ENCODE peak calls at places on chromosomes 5 and 9, in ten cellular contexts. One of them, this sample, is unnamed.

GRCh38 chr5:116528519-116529234 is 45.9 kb downstream of the SEMA6A start:
- DNase-seq in cardiac fibroblast: no peak
- DNase-seq in mucosa of descending colon: no peak
- DNase-seq in choroid plexus epithelial cell: no peak
- DNase-seq in psoas muscle: no peak
- DNase-seq in effector memory CD4-positive, alpha-beta T cell: no peak
- DNase-seq in AG09309: no peak
- DNase-seq in retinal pigment epithelial cell: no peak
- DNase-seq in fibroblast of pulmonary artery: no peak
- DNase-seq in heart right ventricle: no peak
- DNase-seq in this sample: no peak

GRCh38 chr5:81393783-81394718 is at the start of gene ACOT12:
- DNase-seq in cardiac fibroblast: peak; percentile 11
- DNase-seq in mucosa of descending colon: no peak
- DNase-seq in choroid plexus epithelial cell: peak; percentile 30
- DNase-seq in psoas muscle: no peak
- DNase-seq in effector memory CD4-positive, alpha-beta T cell: no peak
- DNase-seq in AG09309: no peak
- DNase-seq in retinal pigment epithelial cell: no peak
- DNase-seq in fibroblast of pulmonary artery: peak; percentile 24
- DNase-seq in heart right ventricle: no peak
- DNase-seq in this sample: peak; percentile 15

GRCh38 chr5:65828507-65828906 is 97.9 kb upstream of the ERBIN start:
- DNase-seq in cardiac fibroblast: no peak
- DNase-seq in mucosa of descending colon: no peak
- DNase-seq in choroid plexus epithelial cell: peak; percentile 22
- DNase-seq in psoas muscle: no peak
- DNase-seq in effector memory CD4-positive, alpha-beta T cell: no peak
- DNase-seq in AG09309: no peak
- DNase-seq in retinal pigment epithelial cell: no peak
- DNase-seq in fibroblast of pulmonary artery: no peak
- DNase-seq in heart right ventricle: no peak
- DNase-seq in this sample: no peak

GRCh38 chr5:7015586-7016256 is 302.5 kb downstream of the TENT4A start:
- DNase-seq in cardiac fibroblast: no peak
- DNase-seq in mucosa of descending colon: no peak
- DNase-seq in choroid plexus epithelial cell: no peak
- DNase-seq in psoas muscle: no peak
- DNase-seq in effector memory CD4-positive, alpha-beta T cell: no peak
- DNase-seq in AG09309: no peak
- DNase-seq in retinal pigment epithelial cell: no peak
- DNase-seq in fibroblast of pulmonary artery: no peak
- DNase-seq in heart right ventricle: no peak
- DNase-seq in this sample: no peak

GRCh38 chr5:176545737-176546509 is 3.2 kb upstream of the CDHR2 start:
- DNase-seq in cardiac fibroblast: no peak
- DNase-seq in mucosa of descending colon: peak; percentile 91
- DNase-seq in choroid plexus epithelial cell: no peak
- DNase-seq in psoas muscle: no peak
- DNase-seq in effector memory CD4-positive, alpha-beta T cell: no peak
- DNase-seq in AG09309: no peak
- DNase-seq in retinal pigment epithelial cell: no peak
- DNase-seq in fibroblast of pulmonary artery: no peak
- DNase-seq in heart right ventricle: no peak
- DNase-seq in this sample: no peak

GRCh38 chr9:100601216-100601615 is 23.3 kb downstream of the CAVIN4 start:
- DNase-seq in cardiac fibroblast: peak; percentile 74
- DNase-seq in mucosa of descending colon: no peak
- DNase-seq in choroid plexus epithelial cell: peak; percentile 83
- DNase-seq in psoas muscle: no peak
- DNase-seq in effector memory CD4-positive, alpha-beta T cell: no peak
- DNase-seq in AG09309: no peak
- DNase-seq in retinal pigment epithelial cell: no peak
- DNase-seq in fibroblast of pulmonary artery: peak; percentile 72
- DNase-seq in heart right ventricle: peak; percentile 25
- DNase-seq in this sample: peak; percentile 50

GRCh38 chr9:137218754-137219271 is 3.2 kb downstream of the RNF208 start:
- DNase-seq in cardiac fibroblast: peak; percentile 52
- DNase-seq in mucosa of descending colon: no peak
- DNase-seq in choroid plexus epithelial cell: peak; percentile 63
- DNase-seq in psoas muscle: no peak
- DNase-seq in effector memory CD4-positive, alpha-beta T cell: no peak
- DNase-seq in AG09309: no peak
- DNase-seq in retinal pigment epithelial cell: no peak
- DNase-seq in fibroblast of pulmonary artery: peak; percentile 60
- DNase-seq in heart right ventricle: peak; percentile 51
- DNase-seq in this sample: peak; percentile 31

GRCh38 chr5:33579789-33580188 is 139.0 kb downstream of the TARS1 start:
- DNase-seq in cardiac fibroblast: no peak
- DNase-seq in mucosa of descending colon: no peak
- DNase-seq in choroid plexus epithelial cell: no peak
- DNase-seq in psoas muscle: no peak
- DNase-seq in effector memory CD4-positive, alpha-beta T cell: no peak
- DNase-seq in AG09309: no peak
- DNase-seq in retinal pigment epithelial cell: no peak
- DNase-seq in fibroblast of pulmonary artery: no peak
- DNase-seq in heart right ventricle: no peak
- DNase-seq in this sample: no peak

GRCh38 chr9:135087489-135087791 is at the start of gene OLFM1:
- DNase-seq in cardiac fibroblast: peak; percentile 68
- DNase-seq in mucosa of descending colon: peak; percentile 69
- DNase-seq in choroid plexus epithelial cell: peak; percentile 71
- DNase-seq in psoas muscle: peak; percentile 79
- DNase-seq in effector memory CD4-positive, alpha-beta T cell: no peak
- DNase-seq in AG09309: no peak
- DNase-seq in retinal pigment epithelial cell: no peak
- DNase-seq in fibroblast of pulmonary artery: peak; percentile 63
- DNase-seq in heart right ventricle: peak; percentile 81
- DNase-seq in this sample: peak; percentile 16

GRCh38 chr9:135087899-135088347 is 455 bp downstream of the OLFM1 start:
- DNase-seq in cardiac fibroblast: no peak
- DNase-seq in mucosa of descending colon: no peak
- DNase-seq in choroid plexus epithelial cell: no peak
- DNase-seq in psoas muscle: no peak
- DNase-seq in effector memory CD4-positive, alpha-beta T cell: no peak
- DNase-seq in AG09309: no peak
- DNase-seq in retinal pigment epithelial cell: no peak
- DNase-seq in fibroblast of pulmonary artery: no peak
- DNase-seq in heart right ventricle: no peak
- DNase-seq in this sample: no peak

GRCh38 chr9:135088979-135089847 is 1.7 kb downstream of the OLFM1 start:
- DNase-seq in cardiac fibroblast: no peak
- DNase-seq in mucosa of descending colon: no peak
- DNase-seq in choroid plexus epithelial cell: no peak
- DNase-seq in psoas muscle: no peak
- DNase-seq in effector memory CD4-positive, alpha-beta T cell: no peak
- DNase-seq in AG09309: no peak
- DNase-seq in retinal pigment epithelial cell: no peak
- DNase-seq in fibroblast of pulmonary artery: no peak
- DNase-seq in heart right ventricle: no peak
- DNase-seq in this sample: no peak

GRCh38 chr9:135090081-135090480 is 2.6 kb downstream of the OLFM1 start:
- DNase-seq in cardiac fibroblast: no peak
- DNase-seq in mucosa of descending colon: no peak
- DNase-seq in choroid plexus epithelial cell: no peak
- DNase-seq in psoas muscle: no peak
- DNase-seq in effector memory CD4-positive, alpha-beta T cell: no peak
- DNase-seq in AG09309: no peak
- DNase-seq in retinal pigment epithelial cell: no peak
- DNase-seq in fibroblast of pulmonary artery: no peak
- DNase-seq in heart right ventricle: no peak
- DNase-seq in this sample: no peak

GRCh38 chr9:135088348-135088978 is 995 bp downstream of the OLFM1 start:
- DNase-seq in cardiac fibroblast: no peak
- DNase-seq in mucosa of descending colon: no peak
- DNase-seq in choroid plexus epithelial cell: no peak
- DNase-seq in psoas muscle: no peak
- DNase-seq in effector memory CD4-positive, alpha-beta T cell: no peak
- DNase-seq in AG09309: no peak
- DNase-seq in retinal pigment epithelial cell: no peak
- DNase-seq in fibroblast of pulmonary artery: no peak
- DNase-seq in heart right ventricle: no peak
- DNase-seq in this sample: no peak
- H3K4me3 ChIP-seq in cardiac fibroblast: no peak overlapping the region
- H3K4me3 ChIP-seq in mucosa of descending colon: no peak overlapping the region
- H3K4me3 ChIP-seq in choroid plexus epithelial cell: no peak overlapping the region
- H3K4me3 ChIP-seq in psoas muscle: peak overlapping the region; percentile 63
- H3K4me3 ChIP-seq in effector memory CD4-positive, alpha-beta T cell: no peak overlapping the region
- H3K4me3 ChIP-seq in AG09309: no peak overlapping the region
- H3K4me3 ChIP-seq in retinal pigment epithelial cell: no peak overlapping the region
- H3K4me3 ChIP-seq in fibroblast of pulmonary artery: no peak overlapping the region
- H3K4me3 ChIP-seq in heart right ventricle: peak overlapping the region; percentile 54
- H3K4me3 ChIP-seq in this sample: no peak overlapping the region

GRCh38 chr5:133238426-133239205 is 186.8 kb downstream of the HSPA4 start:
- DNase-seq in cardiac fibroblast: no peak
- DNase-seq in mucosa of descending colon: no peak
- DNase-seq in choroid plexus epithelial cell: no peak
- DNase-seq in psoas muscle: no peak
- DNase-seq in effector memory CD4-positive, alpha-beta T cell: no peak
- DNase-seq in AG09309: no peak
- DNase-seq in retinal pigment epithelial cell: no peak
- DNase-seq in fibroblast of pulmonary artery: no peak
- DNase-seq in heart right ventricle: no peak
- DNase-seq in this sample: no peak

GRCh38 chr5:133242221-133242835 is 190.5 kb downstream of the HSPA4 start:
- DNase-seq in cardiac fibroblast: no peak
- DNase-seq in mucosa of descending colon: no peak
- DNase-seq in choroid plexus epithelial cell: no peak
- DNase-seq in psoas muscle: no peak
- DNase-seq in effector memory CD4-positive, alpha-beta T cell: no peak
- DNase-seq in AG09309: no peak
- DNase-seq in retinal pigment epithelial cell: no peak
- DNase-seq in fibroblast of pulmonary artery: no peak
- DNase-seq in heart right ventricle: no peak
- DNase-seq in this sample: no peak

GRCh38 chr5:133243196-133243595 is 191.4 kb downstream of the HSPA4 start:
- DNase-seq in cardiac fibroblast: no peak
- DNase-seq in mucosa of descending colon: no peak
- DNase-seq in choroid plexus epithelial cell: no peak
- DNase-seq in psoas muscle: no peak
- DNase-seq in effector memory CD4-positive, alpha-beta T cell: no peak
- DNase-seq in AG09309: no peak
- DNase-seq in retinal pigment epithelial cell: no peak
- DNase-seq in fibroblast of pulmonary artery: no peak
- DNase-seq in heart right ventricle: no peak
- DNase-seq in this sample: no peak

GRCh38 chr5:133241179-133241728 is 189.4 kb downstream of the HSPA4 start:
- DNase-seq in cardiac fibroblast: no peak
- DNase-seq in mucosa of descending colon: no peak
- DNase-seq in choroid plexus epithelial cell: no peak
- DNase-seq in psoas muscle: no peak
- DNase-seq in effector memory CD4-positive, alpha-beta T cell: no peak
- DNase-seq in AG09309: no peak
- DNase-seq in retinal pigment epithelial cell: no peak
- DNase-seq in fibroblast of pulmonary artery: no peak
- DNase-seq in heart right ventricle: no peak
- DNase-seq in this sample: no peak

GRCh38 chr5:133240425-133241091 is 188.7 kb downstream of the HSPA4 start:
- DNase-seq in cardiac fibroblast: peak; percentile 96
- DNase-seq in mucosa of descending colon: no peak
- DNase-seq in choroid plexus epithelial cell: peak; percentile 98
- DNase-seq in psoas muscle: no peak
- DNase-seq in effector memory CD4-positive, alpha-beta T cell: no peak
- DNase-seq in AG09309: peak; percentile 62
- DNase-seq in retinal pigment epithelial cell: peak; percentile 84
- DNase-seq in fibroblast of pulmonary artery: peak; percentile 97
- DNase-seq in heart right ventricle: peak; percentile 14
- DNase-seq in this sample: peak; percentile 96
- H3K4me3 ChIP-seq in cardiac fibroblast: no peak overlapping the region
- H3K4me3 ChIP-seq in mucosa of descending colon: no peak overlapping the region
- H3K4me3 ChIP-seq in choroid plexus epithelial cell: no peak overlapping the region
- H3K4me3 ChIP-seq in psoas muscle: no peak overlapping the region
- H3K4me3 ChIP-seq in effector memory CD4-positive, alpha-beta T cell: no peak overlapping the region
- H3K4me3 ChIP-seq in AG09309: no peak overlapping the region
- H3K4me3 ChIP-seq in retinal pigment epithelial cell: no peak overlapping the region
- H3K4me3 ChIP-seq in fibroblast of pulmonary artery: no peak overlapping the region
- H3K4me3 ChIP-seq in heart right ventricle: no peak overlapping the region
- H3K4me3 ChIP-seq in this sample: no peak overlapping the region

GRCh38 chr5:111229871-111230812 is 6.0 kb downstream of the CAMK4 start:
- DNase-seq in cardiac fibroblast: no peak
- DNase-seq in mucosa of descending colon: no peak
- DNase-seq in choroid plexus epithelial cell: no peak
- DNase-seq in psoas muscle: no peak
- DNase-seq in effector memory CD4-positive, alpha-beta T cell: no peak
- DNase-seq in AG09309: no peak
- DNase-seq in retinal pigment epithelial cell: no peak
- DNase-seq in fibroblast of pulmonary artery: no peak
- DNase-seq in heart right ventricle: no peak
- DNase-seq in this sample: no peak

GRCh38 chr5:111227805-111228204 is 3.6 kb downstream of the CAMK4 start:
- DNase-seq in cardiac fibroblast: peak; percentile 60
- DNase-seq in mucosa of descending colon: peak; percentile 68
- DNase-seq in choroid plexus epithelial cell: no peak
- DNase-seq in psoas muscle: no peak
- DNase-seq in effector memory CD4-positive, alpha-beta T cell: peak; percentile 11
- DNase-seq in AG09309: peak; percentile 60
- DNase-seq in retinal pigment epithelial cell: no peak
- DNase-seq in fibroblast of pulmonary artery: peak; percentile 78
- DNase-seq in heart right ventricle: no peak
- DNase-seq in this sample: peak; percentile 68

GRCh38 chr5:111227226-111227782 is 3.1 kb downstream of the CAMK4 start:
- DNase-seq in cardiac fibroblast: no peak
- DNase-seq in mucosa of descending colon: no peak
- DNase-seq in choroid plexus epithelial cell: no peak
- DNase-seq in psoas muscle: no peak
- DNase-seq in effector memory CD4-positive, alpha-beta T cell: no peak
- DNase-seq in AG09309: no peak
- DNase-seq in retinal pigment epithelial cell: no peak
- DNase-seq in fibroblast of pulmonary artery: no peak
- DNase-seq in heart right ventricle: no peak
- DNase-seq in this sample: no peak

GRCh38 chr5:111231053-111231586 is 6.9 kb downstream of the CAMK4 start:
- DNase-seq in cardiac fibroblast: no peak
- DNase-seq in mucosa of descending colon: no peak
- DNase-seq in choroid plexus epithelial cell: no peak
- DNase-seq in psoas muscle: no peak
- DNase-seq in effector memory CD4-positive, alpha-beta T cell: no peak
- DNase-seq in AG09309: no peak
- DNase-seq in retinal pigment epithelial cell: no peak
- DNase-seq in fibroblast of pulmonary artery: no peak
- DNase-seq in heart right ventricle: no peak
- DNase-seq in this sample: no peak

DNA sequence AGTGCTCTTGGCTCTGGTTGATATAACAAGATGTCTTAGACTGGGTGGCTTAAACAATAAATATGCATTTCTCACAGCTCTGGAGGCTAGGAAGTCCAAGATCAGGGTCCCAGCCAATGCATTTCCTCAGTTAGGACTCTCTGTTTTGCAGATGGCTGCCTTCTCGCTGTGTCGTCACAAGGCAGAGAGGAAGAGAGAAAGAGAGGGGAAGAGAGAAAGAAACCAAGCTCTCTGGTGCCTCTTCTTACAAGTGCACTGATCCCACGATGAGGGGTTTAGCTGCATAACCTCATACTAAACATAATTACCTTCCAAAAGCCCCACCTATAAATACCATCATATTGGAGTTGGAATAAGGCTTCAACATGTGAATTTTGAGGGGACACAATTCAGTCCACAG is 4.9 kb downstream of the CAMK4 start:
- DNase-seq in cardiac fibroblast: no peak
- DNase-seq in mucosa of descending colon: no peak
- DNase-seq in choroid plexus epithelial cell: no peak
- DNase-seq in psoas muscle: no peak
- DNase-seq in effector memory CD4-positive, alpha-beta T cell: no peak
- DNase-seq in AG09309: no peak
- DNase-seq in retinal pigment epithelial cell: no peak
- DNase-seq in fibroblast of pulmonary artery: no peak
- DNase-seq in heart right ventricle: no peak
- DNase-seq in this sample: no peak
- H3K4me3 ChIP-seq in cardiac fibroblast: no peak overlapping the region
- H3K4me3 ChIP-seq in mucosa of descending colon: no peak overlapping the region
- H3K4me3 ChIP-seq in choroid plexus epithelial cell: no peak overlapping the region
- H3K4me3 ChIP-seq in psoas muscle: no peak overlapping the region
- H3K4me3 ChIP-seq in effector memory CD4-positive, alpha-beta T cell: peak overlapping the region; percentile 27
- H3K4me3 ChIP-seq in AG09309: no peak overlapping the region
- H3K4me3 ChIP-seq in retinal pigment epithelial cell: no peak overlapping the region
- H3K4me3 ChIP-seq in fibroblast of pulmonary artery: no peak overlapping the region
- H3K4me3 ChIP-seq in heart right ventricle: no peak overlapping the region
- H3K4me3 ChIP-seq in this sample: no peak overlapping the region

DNA sequence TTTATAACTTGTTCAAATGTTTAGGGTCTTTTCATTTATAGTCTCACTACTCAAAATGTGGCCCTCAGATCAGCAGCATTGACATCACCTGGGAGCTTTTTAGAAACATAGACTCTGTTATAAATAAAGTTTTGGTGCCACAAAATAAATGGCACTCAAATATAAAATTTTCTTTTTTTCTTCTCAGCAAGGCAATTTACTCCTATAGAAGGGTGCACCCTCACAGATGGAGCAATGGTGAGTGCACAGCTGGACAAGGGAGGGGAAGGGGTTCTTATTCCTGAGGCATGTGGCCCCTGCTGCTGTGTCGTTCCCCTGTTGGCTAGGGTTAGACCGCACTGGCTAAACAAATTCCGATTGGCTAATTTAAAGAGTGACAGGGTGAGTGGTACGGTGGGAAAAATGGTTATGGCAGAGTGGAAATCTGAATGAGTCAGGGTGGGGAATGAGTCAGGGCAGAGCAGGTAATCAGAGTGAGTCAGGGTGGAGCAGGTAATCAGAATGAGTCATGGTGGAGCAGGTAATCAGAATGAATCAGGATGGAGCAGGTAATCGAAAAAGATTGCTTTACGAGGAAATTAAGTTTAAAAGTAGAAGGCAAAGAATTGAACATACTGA is 31.8 kb upstream of the C7 start:
- DNase-seq in cardiac fibroblast: no peak
- DNase-seq in mucosa of descending colon: no peak
- DNase-seq in choroid plexus epithelial cell: no peak
- DNase-seq in psoas muscle: no peak
- DNase-seq in effector memory CD4-positive, alpha-beta T cell: no peak
- DNase-seq in AG09309: no peak
- DNase-seq in retinal pigment epithelial cell: no peak
- DNase-seq in fibroblast of pulmonary artery: no peak
- DNase-seq in heart right ventricle: no peak
- DNase-seq in this sample: no peak
- H3K4me3 ChIP-seq in cardiac fibroblast: no peak overlapping the region
- H3K4me3 ChIP-seq in mucosa of descending colon: no peak overlapping the region
- H3K4me3 ChIP-seq in choroid plexus epithelial cell: no peak overlapping the region
- H3K4me3 ChIP-seq in psoas muscle: no peak overlapping the region
- H3K4me3 ChIP-seq in effector memory CD4-positive, alpha-beta T cell: no peak overlapping the region
- H3K4me3 ChIP-seq in AG09309: no peak overlapping the region
- H3K4me3 ChIP-seq in retinal pigment epithelial cell: no peak overlapping the region
- H3K4me3 ChIP-seq in fibroblast of pulmonary artery: no peak overlapping the region
- H3K4me3 ChIP-seq in heart right ventricle: no peak overlapping the region
- H3K4me3 ChIP-seq in this sample: no peak overlapping the region

This sample was measured in astrocyte of the spinal cord.